ENCODE peak calls at places on chromosome 20, in four cellular contexts. S is GM06990, R is GM12878, O is OCI-LY7. I is an unnamed sample.

GRCh38 chr20:37697314-37697713 is 3.5 kb downstream of the CTNNBL1 start:
- DNase-seq in R (peak), S (peak), O (peak), I (peak)

GRCh38 chr20:8862092-8862491 is 206.8 kb upstream of the PLCB4 start:
- DNase-seq in R (no peak), S (no peak), O (no peak), I (no peak)

GRCh38 chr20:2141592-2142575 is 40.3 kb downstream of the STK35 start:
- DNase-seq in O (no peak), S (no peak), R (no peak), I (no peak)

GRCh38 chr20:49569403-49570115 is 1.6 kb upstream of the PTGIS start:
- DNase-seq in R (no peak), S (no peak), O (no peak), I (no peak)

GRCh38 chr20:13220194-13220856 is 749 bp upstream of the ISM1 start:
- DNase-seq in S (peak), R (no peak), O (no peak), I (no peak)

GRCh38 chr20:22302039-22302438 is 282.3 kb downstream of the FOXA2 start:
- DNase-seq in R (no peak), S (no peak), O (no peak), I (no peak)

GRCh38 chr20:45911486-45912343 is at the start of gene PLTP:
- DNase-seq in S (peak), O (no peak), R (no peak), I (peak)

GRCh38 chr20:41005361-41005729 is 23.3 kb upstream of the TOP1 start:
- DNase-seq in S (no peak), R (no peak), O (no peak), I (no peak)

GRCh38 chr20:45968801-45969711 is 2.9 kb downstream of the ZNF335 start:
- DNase-seq in S (no peak), O (no peak), R (no peak), I (no peak)

DNA sequence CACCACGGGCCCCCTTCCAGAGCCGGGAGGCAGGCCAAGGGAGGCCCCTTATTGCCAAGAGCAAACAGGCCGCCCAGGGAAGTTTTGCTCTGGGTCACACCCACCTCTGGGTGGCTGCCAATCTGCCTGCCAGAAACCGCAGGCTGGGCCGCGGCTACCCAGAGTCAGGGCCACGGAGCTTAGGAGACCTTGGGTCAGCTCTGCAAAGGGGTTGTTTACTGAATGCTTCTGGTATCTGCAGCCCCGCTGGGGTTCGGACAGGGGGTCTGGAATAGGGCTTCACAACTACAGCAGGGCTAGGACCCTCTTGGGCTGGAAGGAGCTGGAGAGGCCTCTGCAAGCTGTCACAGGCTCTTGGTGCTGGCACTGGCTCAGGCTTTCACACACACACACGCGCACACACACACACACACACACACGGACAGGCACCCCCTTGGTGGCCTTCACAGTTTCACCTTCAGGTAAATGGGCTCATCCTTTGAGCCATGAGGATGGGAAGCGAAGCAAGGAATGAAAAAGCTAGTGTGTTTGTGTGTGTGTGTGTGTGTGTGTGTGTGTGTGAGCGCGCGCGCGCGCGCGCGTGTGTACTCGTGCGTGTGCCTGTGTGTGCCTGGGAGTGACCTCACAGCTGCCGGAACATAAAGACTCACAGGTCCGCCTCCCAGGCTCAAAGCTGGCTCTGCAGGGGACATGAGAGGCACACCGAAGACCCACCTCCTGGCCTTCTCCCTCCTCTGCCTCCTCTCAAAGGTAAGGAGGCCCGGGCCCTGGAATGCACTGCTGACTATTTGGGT is at the start of gene CCN5:
- DNase-seq in R (no peak), S (no peak), O (no peak), I (no peak)
- H3K4me3 ChIP-seq in R (no peak), S (no peak), O (no peak), I (no peak)

DNA sequence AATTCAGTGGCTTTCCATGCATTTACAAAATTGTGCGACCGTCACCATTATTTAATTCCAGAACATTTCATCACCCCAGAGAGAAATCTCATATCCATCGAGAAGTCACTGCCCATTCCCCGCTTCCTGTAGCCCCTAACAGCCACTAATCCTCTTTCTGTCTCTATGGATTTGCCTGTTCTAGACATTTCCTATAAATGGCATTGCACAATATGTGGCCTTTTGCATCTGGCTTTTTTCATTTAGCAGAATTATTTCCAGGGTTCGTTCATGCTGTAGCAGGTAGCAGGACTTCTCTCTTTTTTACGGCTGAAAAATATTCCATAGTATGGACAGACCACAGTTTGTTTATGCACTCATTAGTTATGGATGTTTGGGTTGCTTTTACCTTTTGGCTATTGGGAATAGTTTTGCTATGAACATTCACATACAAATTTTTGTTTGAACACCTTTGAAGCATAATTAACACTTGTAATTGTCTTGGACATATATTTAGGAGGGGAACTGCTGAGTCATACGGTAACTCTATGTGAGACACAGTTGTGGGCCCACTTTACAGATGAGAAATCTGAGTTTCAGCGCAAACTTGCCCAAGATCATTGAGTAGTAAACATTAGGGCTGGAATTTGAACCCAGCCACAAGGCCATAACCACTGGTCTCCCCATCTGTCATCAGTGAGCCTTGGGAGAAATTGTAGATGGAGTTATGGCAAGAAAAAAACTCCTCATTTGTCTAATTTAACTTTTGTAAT is 126.9 kb downstream of the BMP7 start:
- DNase-seq in S (no peak), R (no peak), O (no peak), I (no peak)
- H3K4me3 ChIP-seq in S (no peak), R (no peak), O (no peak), I (no peak)

GRCh38 chr20:51633430-51633829 is 90.9 kb upstream of the NFATC2 start:
- DNase-seq in O (no peak), S (no peak), R (no peak), I (no peak)
- H3K4me3 ChIP-seq in O (no peak), S (no peak), R (no peak), I (no peak)

GRCh38 chr20:57618766-57619052 is 1.5 kb downstream of the ZBP1 start:
- DNase-seq in R (no peak), O (no peak), S (no peak), I (no peak)

GRCh38 chr20:57620999-57621398 is 773 bp upstream of the ZBP1 start:
- DNase-seq in R (no peak), O (peak), S (no peak), I (peak)

GRCh38 chr20:57619053-57619831 is 984 bp downstream of the ZBP1 start:
- DNase-seq in R (peak), S (peak), O (peak), I (peak)

GRCh38 chr20:57621426-57622200 is 1.4 kb upstream of the ZBP1 start:
- DNase-seq in O (no peak), R (no peak), S (no peak), I (no peak)

DNA sequence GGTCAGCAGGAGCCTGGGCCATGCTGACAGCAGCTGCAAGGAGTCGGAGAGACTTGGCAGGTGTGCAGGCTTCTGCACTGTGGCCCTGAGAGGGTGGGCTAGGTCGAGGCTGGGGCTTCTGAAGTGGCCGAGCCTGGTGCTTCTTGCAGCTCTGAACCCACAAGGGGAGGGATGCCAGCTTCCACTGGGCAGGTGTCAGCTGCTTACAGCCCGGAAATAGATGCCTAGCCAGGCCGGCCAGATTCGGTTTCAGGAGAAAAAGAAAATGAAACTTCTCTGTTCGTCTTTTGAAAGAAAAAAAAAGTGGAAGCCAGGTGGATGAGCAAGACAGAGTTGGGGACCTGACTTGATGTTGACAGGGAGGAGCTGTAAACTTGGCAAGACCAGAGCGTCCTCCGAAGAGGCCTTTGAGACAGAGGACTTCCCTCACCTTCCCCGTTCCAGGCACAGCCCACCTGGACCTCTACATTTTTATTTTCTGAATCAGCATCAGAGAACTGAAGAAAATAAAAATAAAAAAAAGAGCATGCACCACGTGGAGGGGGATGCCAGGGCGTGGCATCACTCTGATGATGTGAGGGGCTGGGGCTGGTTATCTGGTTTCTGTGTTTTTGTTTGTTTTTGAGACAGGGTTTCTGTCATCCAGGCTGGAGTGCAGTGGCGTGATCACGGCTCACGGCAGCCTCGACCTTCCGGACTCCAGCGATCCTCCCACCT is at the start of gene ZBP1:
- DNase-seq in R (peak), S (peak), O (peak), I (peak)
- H3K4me3 ChIP-seq in R (peak), S (peak), O (peak), I (peak)

GRCh38 chr20:5806457-5807263 is 56.5 kb downstream of the SHLD1 start:
- DNase-seq in S (no peak), O (no peak), R (no peak), I (no peak)
- H3K4me3 ChIP-seq in S (no peak), O (no peak), R (no peak), I (no peak)